ENCODE peak calls at places on chromosomes 4 and X, in five cellular contexts. J, L, Y, G and B are unnamed samples.

GRCh38 chr4:86944964-86945781 is 10.4 kb downstream of the AFF1 start:
- DNase-seq in G (no peak), L (no peak), J (no peak), Y (no peak), B (no peak)

GRCh38 chrX:95058815-95059214 is 1384.8 kb downstream of the FAM133A start:
- DNase-seq in Y (peak), J (no peak), L (no peak), G (no peak), B (no peak)

GRCh38 chr4:73653695-73654106 is 33.5 kb upstream of the RASSF6 start:
- DNase-seq in Y (peak), L (peak), G (no peak), J (peak), B (no peak)

GRCh38 chr4:103011378-103012025 is 8.0 kb downstream of the SLC9B1 start:
- DNase-seq in G (peak), J (no peak), Y (no peak), L (no peak), B (no peak)

GRCh38 chrX:69070949-69071650 is 94.2 kb downstream of the PJA1 start:
- DNase-seq in Y (no peak), L (no peak), J (no peak), G (no peak), B (no peak)

GRCh38 chrX:153460826-153461225 is 9.6 kb downstream of the HAUS7 start:
- DNase-seq in Y (no peak), G (peak), L (peak), J (no peak), B (no peak)

GRCh38 chr4:62487016-62487415 is 1286.9 kb downstream of the ADGRL3 start:
- DNase-seq in J (no peak), Y (no peak), G (no peak), L (no peak), B (no peak)

GRCh38 chrX:13367950-13368349 is 48.1 kb upstream of the ATXN3L start:
- DNase-seq in L (no peak), G (no peak), Y (no peak), J (no peak), B (no peak)

GRCh38 chr4:101221294-101221693 is 126.0 kb downstream of the PPP3CA start:
- DNase-seq in G (no peak), L (no peak), J (no peak), Y (no peak), B (no peak)

GRCh38 chrX:119693996-119694451 is 1.1 kb upstream of the SEPTIN6 start:
- DNase-seq in J (no peak), L (no peak), G (no peak), Y (no peak), B (no peak)

GRCh38 chr4:143186634-143187033 is 1.9 kb downstream of the USP38 start:
- DNase-seq in J (no peak), L (no peak), Y (no peak), G (no peak), B (no peak)